ENCODE peak calls at places on chromosomes 11 and 22, in nine cellular contexts. G is HFFc6, B is GM10248, F is Caco-2, R is tibial nerve, M is thoracic aorta, S is esophagus squamous epithelium, W is fibroblast of mammary gland, O is lung. P is an unnamed sample.

GRCh38 chr11:86671386-86672006 is 920 bp downstream of the ME3 start:
- DNase-seq in G (no peak), B (no peak), F (peak; percentile 71), R (peak; percentile 37), M (no peak), S (no peak), W (peak; percentile 41), O (peak; percentile 63), P (no peak)

GRCh38 chr11:18012314-18012905 is 437 bp downstream of the SERGEF start:
- DNase-seq in G (no peak), B (peak; percentile 30), F (peak; percentile 43), R (no peak), M (peak; percentile 4), S (no peak), W (peak; percentile 17), O (peak; percentile 29), P (peak; percentile 25)

GRCh38 chr11:77236901-77237300 is 64.6 kb downstream of the GDPD4 start:
- DNase-seq in G (peak; percentile 3), B (no peak), F (no peak), R (no peak), M (no peak), S (no peak), W (peak; percentile 55), O (no peak), P (no peak)

GRCh38 chr11:59182457-59183151 is 10.7 kb downstream of the DTX4 start:
- DNase-seq in G (no peak), B (peak; percentile 48), F (peak; percentile 77), R (no peak), M (no peak), S (no peak), W (no peak), O (no peak), P (peak; percentile 45)

GRCh38 chr11:28108909-28109308 is 721 bp downstream of the METTL15 start:
- DNase-seq in G (no peak), B (no peak), F (no peak), R (no peak), M (no peak), S (no peak), W (no peak), O (no peak), P (no peak)

GRCh38 chr22:36763576-36763975 is 12.3 kb downstream of the IFT27 start:
- DNase-seq in G (no peak), B (no peak), F (no peak), R (no peak), M (no peak), S (no peak), W (no peak), O (no peak), P (no peak)

GRCh38 chr11:69297926-69298777 is 4.2 kb downstream of the MYEOV start:
- DNase-seq in G (peak; percentile 89), B (peak; percentile 87), F (peak; percentile 75), R (peak; percentile 54), M (peak; percentile 64), S (peak; percentile 45), W (peak; percentile 92), O (peak; percentile 87), P (peak; percentile 74)

GRCh38 chr11:15507592-15507991 is 392.9 kb downstream of the INSC start:
- DNase-seq in G (no peak), B (no peak), F (peak; percentile 62), R (no peak), M (no peak), S (no peak), W (no peak), O (no peak), P (no peak)

GRCh38 chr22:49783926-49784629 is 43.6 kb downstream of the BRD1 start:
- DNase-seq in G (no peak), B (no peak), F (no peak), R (no peak), M (no peak), S (no peak), W (no peak), O (no peak), P (no peak)

GRCh38 chr11:65316311-65316978 is 1.8 kb downstream of the CDC42EP2 start:
- DNase-seq in G (peak; percentile 88), B (no peak), F (no peak), R (peak; percentile 37), M (no peak), S (no peak), W (peak; percentile 99), O (peak; percentile 48), P (no peak)

GRCh38 chr11:96200243-96200642 is 142.8 kb downstream of the MAML2 start:
- DNase-seq in G (peak; percentile 81), B (no peak), F (peak; percentile 55), R (no peak), M (no peak), S (no peak), W (peak; percentile 90), O (no peak), P (no peak)

GRCh38 chr22:25930710-25931353 is 188.8 kb downstream of the MYO18B start:
- DNase-seq in G (no peak), B (no peak), F (no peak), R (no peak), M (no peak), S (no peak), W (no peak), O (no peak), P (no peak)

GRCh38 chr11:17687946-17688670 is 31.3 kb upstream of the MYOD1 start:
- DNase-seq in G (no peak), B (no peak), F (no peak), R (no peak), M (no peak), S (no peak), W (no peak), O (peak; percentile 15), P (no peak)

GRCh38 chr11:21771097-21771496 is 421.8 kb upstream of the ANO5 start:
- DNase-seq in G (no peak), B (no peak), F (no peak), R (no peak), M (no peak), S (no peak), W (no peak), O (no peak), P (no peak)

DNA sequence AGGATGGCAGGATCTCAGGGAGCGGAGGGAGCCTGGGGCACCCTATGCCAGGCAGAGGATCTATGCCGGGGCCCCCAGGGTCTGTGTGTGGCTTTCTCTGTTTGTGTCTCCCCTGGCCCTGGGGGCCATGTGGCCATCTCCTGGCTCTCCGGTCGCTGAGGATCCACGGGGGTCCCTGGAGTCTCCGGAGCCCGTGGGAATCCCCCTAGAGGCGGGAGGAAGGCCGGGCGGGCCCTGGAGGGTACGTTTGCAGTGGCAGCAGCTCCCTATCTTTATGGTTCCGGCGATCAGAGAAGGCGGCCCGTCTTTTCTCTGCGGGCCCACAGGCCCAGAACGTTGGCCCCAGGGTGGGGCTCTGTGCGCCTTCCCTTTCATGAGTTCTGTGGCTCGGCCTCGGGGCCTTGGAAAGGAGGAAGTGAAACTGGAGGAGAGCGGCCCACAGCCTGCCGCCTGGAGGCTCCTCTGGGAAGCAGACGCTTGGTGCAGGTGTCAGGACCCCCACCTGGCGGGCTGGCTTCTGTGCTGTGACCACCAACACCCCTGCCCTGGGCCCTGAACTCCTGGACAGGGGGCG is 82.1 kb downstream of the KCNQ1 start:
- DNase-seq in G (no peak), B (peak; percentile 78), F (no peak), R (peak; percentile 37), M (no peak), S (no peak), W (no peak), O (peak; percentile 50), P (peak; percentile 11)
- TF ChIP-seq CTCF in G (peak; percentile 31), B (peak; percentile 36), F (no peak), R (no peak), M (no peak), S (no peak), W (no peak), O (no peak), P (no peak)

DNA sequence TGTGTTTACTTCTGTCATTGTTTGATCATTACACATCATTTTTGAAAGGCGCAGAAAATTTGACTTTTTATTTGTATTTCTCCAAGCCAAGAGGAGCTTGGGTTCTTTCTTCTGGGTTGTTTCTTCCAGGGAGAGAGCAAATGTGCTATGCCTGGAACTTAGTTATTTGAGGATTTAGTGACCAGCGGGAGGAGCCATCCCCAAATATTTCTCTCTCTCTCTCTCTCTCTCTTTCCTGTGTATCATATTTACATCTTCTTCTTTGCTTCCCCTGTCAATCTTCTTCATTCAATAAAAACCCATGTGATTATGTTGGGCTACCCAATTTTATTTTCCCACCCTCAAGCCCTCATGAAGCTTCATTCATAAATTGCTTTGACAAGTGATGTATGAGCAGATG is 534.5 kb downstream of the LRRC4C start:
- DNase-seq in G (no peak), B (no peak), F (no peak), R (no peak), M (no peak), S (no peak), W (no peak), O (no peak), P (no peak)
- TF ChIP-seq CTCF in G (no peak), B (no peak), F (no peak), R (no peak), M (no peak), S (no peak), W (no peak), O (no peak), P (no peak)

GRCh38 chr22:20116951-20117645 is at the start of gene TRMT2A:
- DNase-seq in G (peak; percentile 97), B (peak; percentile 98), F (peak; percentile 99), R (peak; percentile 98), M (peak; percentile 96), S (peak; percentile 93), W (peak; percentile 97), O (peak; percentile 97), P (peak; percentile 99)
- TF ChIP-seq CTCF in G (no peak), B (peak; percentile 4), F (peak; percentile 17), R (peak; percentile 37), M (peak; percentile 10), S (peak; percentile 17), W (no peak), O (no peak), P (no peak)

GRCh38 chr11:112005422-112006094 is 19.6 kb upstream of the DLAT start:
- DNase-seq in G (no peak), B (no peak), F (no peak), R (no peak), M (no peak), S (no peak), W (no peak), O (no peak), P (no peak)

GRCh38 chr11:112000703-112001102 is 24.5 kb upstream of the DLAT start:
- DNase-seq in G (no peak), B (no peak), F (no peak), R (no peak), M (no peak), S (no peak), W (no peak), O (no peak), P (no peak)

GRCh38 chr11:112002491-112003216 is 22.6 kb upstream of the DLAT start:
- DNase-seq in G (no peak), B (no peak), F (no peak), R (no peak), M (no peak), S (no peak), W (no peak), O (no peak), P (no peak)

GRCh38 chr11:111999111-111999510 is 26.1 kb upstream of the DLAT start:
- DNase-seq in G (no peak), B (no peak), F (no peak), R (no peak), M (no peak), S (no peak), W (no peak), O (no peak), P (no peak)

DNA sequence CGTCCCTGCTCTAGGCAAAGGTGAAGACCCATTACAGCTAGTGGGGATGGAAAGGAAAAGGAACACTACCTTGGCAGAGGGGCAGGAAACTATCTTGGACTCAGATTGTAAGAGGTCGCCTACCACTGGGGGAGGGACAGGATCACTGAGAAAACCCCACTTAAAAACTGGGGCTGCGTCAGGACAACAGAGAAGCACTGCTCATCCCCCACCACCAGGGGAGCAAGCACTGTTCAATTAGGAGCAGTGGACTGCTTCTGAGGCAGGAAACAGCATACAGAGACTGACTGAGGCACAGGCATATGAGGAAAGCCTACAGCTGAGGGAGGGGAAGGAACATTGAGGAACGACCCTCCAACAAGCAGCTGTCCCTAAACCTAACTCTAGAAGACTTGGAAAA is 20.8 kb upstream of the DLAT start:
- DNase-seq in G (no peak), B (peak; percentile 71), F (peak; percentile 73), R (no peak), M (no peak), S (no peak), W (no peak), O (no peak), P (peak; percentile 42)
- TF ChIP-seq CTCF in G (peak; percentile 62), B (peak; percentile 65), F (peak; percentile 83), R (no peak), M (no peak), S (peak; percentile 20), W (peak; percentile 36), O (no peak), P (no peak)